ENCODE peak calls at places on chromosome 3, in eight cellular contexts. One of them, this sample, is unnamed.

GRCh38 chr3:156661158-156661557 is 13.2 kb upstream of the TIPARP start:
- DNase-seq in neural progenitor cell: no peak
- DNase-seq in RWPE1: no peak
- DNase-seq in WERI-Rb-1: no peak
- DNase-seq in GM12865: peak
- DNase-seq in GM20000: no peak
- DNase-seq in neural crest cell: no peak
- DNase-seq in endothelial cell: no peak
- DNase-seq in this sample: no peak

GRCh38 chr3:14406336-14406735 is 3.9 kb downstream of the SLC6A6 start:
- DNase-seq in neural progenitor cell: no peak
- DNase-seq in RWPE1: no peak
- DNase-seq in WERI-Rb-1: no peak
- DNase-seq in GM12865: no peak
- DNase-seq in GM20000: no peak
- DNase-seq in neural crest cell: no peak
- DNase-seq in endothelial cell: no peak
- DNase-seq in this sample: no peak

GRCh38 chr3:165082632-165083031 is 4.3 kb upstream of the SI start:
- DNase-seq in neural progenitor cell: no peak
- DNase-seq in RWPE1: no peak
- DNase-seq in WERI-Rb-1: no peak
- DNase-seq in GM12865: no peak
- DNase-seq in GM20000: no peak
- DNase-seq in neural crest cell: no peak
- DNase-seq in endothelial cell: no peak
- DNase-seq in this sample: no peak

GRCh38 chr3:22859618-22860017 is 343.5 kb upstream of the UBE2E2 start:
- DNase-seq in neural progenitor cell: no peak
- DNase-seq in RWPE1: no peak
- DNase-seq in WERI-Rb-1: no peak
- DNase-seq in GM12865: no peak
- DNase-seq in GM20000: no peak
- DNase-seq in neural crest cell: no peak
- DNase-seq in endothelial cell: no peak
- DNase-seq in this sample: no peak

GRCh38 chr3:25713316-25713967 is 48.7 kb upstream of the TOP2B start:
- DNase-seq in neural progenitor cell: no peak
- DNase-seq in RWPE1: peak
- DNase-seq in WERI-Rb-1: no peak
- DNase-seq in GM12865: no peak
- DNase-seq in GM20000: no peak
- DNase-seq in neural crest cell: no peak
- DNase-seq in endothelial cell: no peak
- DNase-seq in this sample: no peak

GRCh38 chr3:45414823-45415222 is 26.4 kb downstream of the LARS2 start:
- DNase-seq in neural progenitor cell: no peak
- DNase-seq in RWPE1: no peak
- DNase-seq in WERI-Rb-1: no peak
- DNase-seq in GM12865: peak
- DNase-seq in GM20000: peak
- DNase-seq in neural crest cell: no peak
- DNase-seq in endothelial cell: no peak
- DNase-seq in this sample: no peak

GRCh38 chr3:194518652-194519051 is 31.9 kb upstream of the ATP13A3 start:
- DNase-seq in neural progenitor cell: no peak
- DNase-seq in RWPE1: no peak
- DNase-seq in WERI-Rb-1: no peak
- DNase-seq in GM12865: peak
- DNase-seq in GM20000: no peak
- DNase-seq in neural crest cell: no peak
- DNase-seq in endothelial cell: no peak
- DNase-seq in this sample: no peak

GRCh38 chr3:157132936-157133335 is 27.0 kb downstream of the CCNL1 start:
- DNase-seq in neural progenitor cell: no peak
- DNase-seq in RWPE1: no peak
- DNase-seq in WERI-Rb-1: no peak
- DNase-seq in GM12865: no peak
- DNase-seq in GM20000: no peak
- DNase-seq in neural crest cell: no peak
- DNase-seq in endothelial cell: no peak
- DNase-seq in this sample: no peak

GRCh38 chr3:65627102-65627501 is 411.6 kb downstream of the MAGI1 start:
- DNase-seq in neural progenitor cell: no peak
- DNase-seq in RWPE1: no peak
- DNase-seq in WERI-Rb-1: no peak
- DNase-seq in GM12865: no peak
- DNase-seq in GM20000: no peak
- DNase-seq in neural crest cell: no peak
- DNase-seq in endothelial cell: no peak
- DNase-seq in this sample: no peak

GRCh38 chr3:143168518-143169192 is 49.1 kb downstream of the CHST2 start:
- DNase-seq in neural progenitor cell: no peak
- DNase-seq in RWPE1: peak
- DNase-seq in WERI-Rb-1: no peak
- DNase-seq in GM12865: no peak
- DNase-seq in GM20000: no peak
- DNase-seq in neural crest cell: no peak
- DNase-seq in endothelial cell: no peak
- DNase-seq in this sample: no peak

GRCh38 chr3:71064976-71065763 is 518.4 kb downstream of the FOXP1 start:
- DNase-seq in neural progenitor cell: peak
- DNase-seq in RWPE1: peak
- DNase-seq in WERI-Rb-1: peak
- DNase-seq in GM12865: peak
- DNase-seq in GM20000: peak
- DNase-seq in neural crest cell: peak
- DNase-seq in endothelial cell: peak
- DNase-seq in this sample: no peak

GRCh38 chr3:152193673-152194267 is 75.0 kb upstream of the MBNL1 start:
- DNase-seq in neural progenitor cell: no peak
- DNase-seq in RWPE1: no peak
- DNase-seq in WERI-Rb-1: no peak
- DNase-seq in GM12865: peak
- DNase-seq in GM20000: no peak
- DNase-seq in neural crest cell: no peak
- DNase-seq in endothelial cell: no peak
- DNase-seq in this sample: no peak

GRCh38 chr3:4994144-4994730 is 15.0 kb downstream of the BHLHE40 start:
- DNase-seq in neural progenitor cell: no peak
- DNase-seq in RWPE1: no peak
- DNase-seq in WERI-Rb-1: peak
- DNase-seq in GM12865: no peak
- DNase-seq in GM20000: no peak
- DNase-seq in neural crest cell: no peak
- DNase-seq in endothelial cell: no peak
- DNase-seq in this sample: no peak

GRCh38 chr3:99287876-99288275 is 350.5 kb upstream of the COL8A1 start:
- DNase-seq in neural progenitor cell: no peak
- DNase-seq in RWPE1: no peak
- DNase-seq in WERI-Rb-1: no peak
- DNase-seq in GM12865: no peak
- DNase-seq in GM20000: no peak
- DNase-seq in neural crest cell: no peak
- DNase-seq in endothelial cell: no peak
- DNase-seq in this sample: no peak

GRCh38 chr3:51141573-51141972 is 243.5 kb upstream of the MANF start:
- DNase-seq in neural progenitor cell: no peak
- DNase-seq in RWPE1: no peak
- DNase-seq in WERI-Rb-1: no peak
- DNase-seq in GM12865: no peak
- DNase-seq in GM20000: no peak
- DNase-seq in neural crest cell: no peak
- DNase-seq in endothelial cell: no peak
- DNase-seq in this sample: no peak

GRCh38 chr3:95511915-95512314 is 1302.5 kb upstream of the EPHA6 start:
- DNase-seq in neural progenitor cell: no peak
- DNase-seq in RWPE1: no peak
- DNase-seq in WERI-Rb-1: no peak
- DNase-seq in GM12865: no peak
- DNase-seq in GM20000: no peak
- DNase-seq in neural crest cell: no peak
- DNase-seq in endothelial cell: no peak
- DNase-seq in this sample: no peak

GRCh38 chr3:144643778-144644191 is 672.2 kb downstream of the DIPK2A start:
- DNase-seq in neural progenitor cell: peak
- DNase-seq in RWPE1: no peak
- DNase-seq in WERI-Rb-1: no peak
- DNase-seq in GM12865: no peak
- DNase-seq in GM20000: no peak
- DNase-seq in neural crest cell: no peak
- DNase-seq in endothelial cell: no peak
- DNase-seq in this sample: peak

GRCh38 chr3:30307548-30307947 is 298.9 kb upstream of the TGFBR2 start:
- DNase-seq in neural progenitor cell: no peak
- DNase-seq in RWPE1: no peak
- DNase-seq in WERI-Rb-1: no peak
- DNase-seq in GM12865: no peak
- DNase-seq in GM20000: no peak
- DNase-seq in neural crest cell: no peak
- DNase-seq in endothelial cell: no peak
- DNase-seq in this sample: no peak
- TF ChIP-seq CTCF in neural progenitor cell: no peak
- TF ChIP-seq CTCF in RWPE1: no peak
- TF ChIP-seq CTCF in WERI-Rb-1: no peak
- TF ChIP-seq CTCF in GM12865: no peak
- TF ChIP-seq CTCF in GM20000: no peak
- TF ChIP-seq CTCF in neural crest cell: no peak
- TF ChIP-seq CTCF in endothelial cell: no peak
- TF ChIP-seq CTCF in this sample: no peak

GRCh38 chr3:64502284-64502683 is 185.5 kb downstream of the ADAMTS9 start:
- DNase-seq in neural progenitor cell: no peak
- DNase-seq in RWPE1: no peak
- DNase-seq in WERI-Rb-1: no peak
- DNase-seq in GM12865: no peak
- DNase-seq in GM20000: no peak
- DNase-seq in neural crest cell: no peak
- DNase-seq in endothelial cell: no peak
- DNase-seq in this sample: peak

GRCh38 chr3:64505419-64505818 is 182.4 kb downstream of the ADAMTS9 start:
- DNase-seq in neural progenitor cell: no peak
- DNase-seq in RWPE1: no peak
- DNase-seq in WERI-Rb-1: no peak
- DNase-seq in GM12865: peak
- DNase-seq in GM20000: no peak
- DNase-seq in neural crest cell: no peak
- DNase-seq in endothelial cell: no peak
- DNase-seq in this sample: no peak

GRCh38 chr3:64495413-64495812 is 192.4 kb downstream of the ADAMTS9 start:
- DNase-seq in neural progenitor cell: no peak
- DNase-seq in RWPE1: no peak
- DNase-seq in WERI-Rb-1: no peak
- DNase-seq in GM12865: no peak
- DNase-seq in GM20000: no peak
- DNase-seq in neural crest cell: no peak
- DNase-seq in endothelial cell: no peak
- DNase-seq in this sample: no peak

GRCh38 chr3:64496786-64497560 is 190.8 kb downstream of the ADAMTS9 start:
- DNase-seq in neural progenitor cell: no peak
- DNase-seq in RWPE1: no peak
- DNase-seq in WERI-Rb-1: no peak
- DNase-seq in GM12865: no peak
- DNase-seq in GM20000: no peak
- DNase-seq in neural crest cell: no peak
- DNase-seq in endothelial cell: no peak
- DNase-seq in this sample: no peak

GRCh38 chr3:64501298-64501906 is 186.4 kb downstream of the ADAMTS9 start:
- DNase-seq in neural progenitor cell: peak
- DNase-seq in RWPE1: no peak
- DNase-seq in WERI-Rb-1: peak
- DNase-seq in GM12865: no peak
- DNase-seq in GM20000: no peak
- DNase-seq in neural crest cell: no peak
- DNase-seq in endothelial cell: no peak
- DNase-seq in this sample: peak
- TF ChIP-seq CTCF in neural progenitor cell: no peak
- TF ChIP-seq CTCF in RWPE1: no peak
- TF ChIP-seq CTCF in WERI-Rb-1: no peak
- TF ChIP-seq CTCF in GM12865: no peak
- TF ChIP-seq CTCF in GM20000: no peak
- TF ChIP-seq CTCF in neural crest cell: no peak
- TF ChIP-seq CTCF in endothelial cell: no peak
- TF ChIP-seq CTCF in this sample: no peak

DNA sequence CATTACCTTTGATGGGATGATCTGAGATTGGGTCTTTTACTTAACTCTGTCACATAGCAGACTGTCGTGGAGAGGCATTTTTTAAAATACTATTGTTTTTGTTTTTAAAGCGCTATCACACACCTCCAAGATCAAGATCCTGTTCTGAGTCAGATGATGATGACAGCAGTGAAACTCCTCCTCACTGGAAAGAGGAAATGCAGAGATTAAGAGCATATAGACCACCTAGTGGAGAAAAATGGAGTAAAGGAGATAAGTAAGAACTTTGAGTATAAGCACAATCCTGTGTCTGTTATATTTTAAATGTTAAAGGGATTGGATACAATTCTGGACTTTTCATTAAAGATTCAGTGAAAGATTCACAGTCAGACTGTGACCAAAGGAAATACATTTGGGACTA is 18.4 kb upstream of the ZBTB47 start:
- DNase-seq in neural progenitor cell: no peak
- DNase-seq in RWPE1: no peak
- DNase-seq in WERI-Rb-1: no peak
- DNase-seq in GM12865: peak
- DNase-seq in GM20000: no peak
- DNase-seq in neural crest cell: no peak
- DNase-seq in endothelial cell: no peak
- DNase-seq in this sample: no peak
- TF ChIP-seq CTCF in neural progenitor cell: no peak
- TF ChIP-seq CTCF in RWPE1: no peak
- TF ChIP-seq CTCF in WERI-Rb-1: no peak
- TF ChIP-seq CTCF in GM12865: no peak
- TF ChIP-seq CTCF in GM20000: no peak
- TF ChIP-seq CTCF in neural crest cell: peak
- TF ChIP-seq CTCF in endothelial cell: no peak
- TF ChIP-seq CTCF in this sample: peak

GRCh38 chr3:196197524-196197923 is 13.7 kb downstream of the ZDHHC19 start:
- DNase-seq in neural progenitor cell: no peak
- DNase-seq in RWPE1: no peak
- DNase-seq in WERI-Rb-1: no peak
- DNase-seq in GM12865: no peak
- DNase-seq in GM20000: no peak
- DNase-seq in neural crest cell: no peak
- DNase-seq in endothelial cell: no peak
- DNase-seq in this sample: no peak

GRCh38 chr3:196195664-196196255 is 15.4 kb downstream of the ZDHHC19 start:
- DNase-seq in neural progenitor cell: no peak
- DNase-seq in RWPE1: no peak
- DNase-seq in WERI-Rb-1: no peak
- DNase-seq in GM12865: no peak
- DNase-seq in GM20000: no peak
- DNase-seq in neural crest cell: no peak
- DNase-seq in endothelial cell: no peak
- DNase-seq in this sample: no peak

GRCh38 chr3:196202516-196202970 is 8.7 kb downstream of the ZDHHC19 start:
- DNase-seq in neural progenitor cell: no peak
- DNase-seq in RWPE1: no peak
- DNase-seq in WERI-Rb-1: no peak
- DNase-seq in GM12865: peak
- DNase-seq in GM20000: peak
- DNase-seq in neural crest cell: no peak
- DNase-seq in endothelial cell: no peak
- DNase-seq in this sample: no peak

GRCh38 chr3:196198081-196198675 is 13.0 kb downstream of the ZDHHC19 start:
- DNase-seq in neural progenitor cell: no peak
- DNase-seq in RWPE1: no peak
- DNase-seq in WERI-Rb-1: no peak
- DNase-seq in GM12865: no peak
- DNase-seq in GM20000: no peak
- DNase-seq in neural crest cell: no peak
- DNase-seq in endothelial cell: no peak
- DNase-seq in this sample: no peak

GRCh38 chr3:196198771-196199753 is 12.1 kb downstream of the ZDHHC19 start:
- DNase-seq in neural progenitor cell: no peak
- DNase-seq in RWPE1: no peak
- DNase-seq in WERI-Rb-1: no peak
- DNase-seq in GM12865: no peak
- DNase-seq in GM20000: no peak
- DNase-seq in neural crest cell: no peak
- DNase-seq in endothelial cell: no peak
- DNase-seq in this sample: no peak
- TF ChIP-seq CTCF in neural progenitor cell: peak
- TF ChIP-seq CTCF in RWPE1: no peak
- TF ChIP-seq CTCF in WERI-Rb-1: peak
- TF ChIP-seq CTCF in GM12865: peak
- TF ChIP-seq CTCF in GM20000: peak
- TF ChIP-seq CTCF in neural crest cell: peak
- TF ChIP-seq CTCF in endothelial cell: no peak
- TF ChIP-seq CTCF in this sample: peak

This sample was measured in AG04450.